ENCODE peak calls at places on chromosomes 16 and 17, in seven cellular contexts. W, X, P, D, E, R and F are unnamed samples.
A peak's percentile ranks its signal among the peaks of the same experiment; 100 is the strongest.

GRCh38 chr16:68257906-68258800 is 6.2 kb upstream of the SLC7A6 start:
- DNase-seq in D (peak; percentile 72), E (no peak), P (no peak), W (no peak), X (no peak), R (peak; percentile 66), F (peak; percentile 78)

GRCh38 chr17:40598928-40599627 is 33.8 kb upstream of the CCR7 start:
- DNase-seq in D (no peak), E (peak; percentile 46), W (no peak), R (peak; percentile 41), P (no peak), X (peak; percentile 76), F (no peak)

GRCh38 chr17:51721711-51722110 is 436.8 kb downstream of the CA10 start:
- DNase-seq in X (no peak), D (no peak), E (no peak), W (no peak), P (no peak), R (no peak), F (no peak)

GRCh38 chr17:37648555-37648954 is 5.3 kb upstream of the DDX52 start:
- DNase-seq in X (no peak), E (peak; percentile 37), D (no peak), W (no peak), R (no peak), P (peak; percentile 38), F (no peak)

GRCh38 chr16:14042706-14043105 is 28.4 kb upstream of the MRTFB start:
- DNase-seq in W (no peak), P (no peak), R (no peak), X (no peak), D (no peak), E (no peak), F (no peak)

GRCh38 chr16:19938536-19938935 is 53.9 kb upstream of the GPRC5B start:
- DNase-seq in X (no peak), R (no peak), P (no peak), E (no peak), D (no peak), W (no peak), F (no peak)

GRCh38 chr17:49515196-49515770 is 20.2 kb downstream of the NGFR start:
- DNase-seq in W (no peak), R (peak; percentile 74), E (peak; percentile 97), P (peak; percentile 96), D (no peak), X (no peak), F (peak; percentile 86)

GRCh38 chr16:56075732-56076131 is 115.6 kb upstream of the GNAO1 start:
- DNase-seq in E (no peak), X (no peak), P (no peak), R (no peak), W (no peak), D (no peak), F (no peak)

GRCh38 chr17:915416-916201 is 64.0 kb downstream of the NXN start:
- DNase-seq in D (no peak), E (no peak), P (no peak), R (no peak), W (peak; percentile 65), X (no peak), F (no peak)

GRCh38 chr17:78717431-78717980 is 64.6 kb downstream of the CYTH1 start:
- DNase-seq in E (peak; percentile 42), X (peak; percentile 52), R (peak; percentile 25), W (peak; percentile 88), P (peak; percentile 62), D (no peak), F (peak; percentile 67)

GRCh38 chr17:40610359-40610758 is 37.3 kb downstream of the SMARCE1 start:
- DNase-seq in D (no peak), X (no peak), W (no peak), P (no peak), R (no peak), E (no peak), F (no peak)

GRCh38 chr17:9677411-9677810 is 32.1 kb downstream of the USP43 start:
- DNase-seq in X (no peak), P (no peak), E (no peak), D (no peak), R (no peak), W (no peak), F (no peak)

GRCh38 chr17:82399601-82400101 is 18.5 kb upstream of the HEXD start:
- DNase-seq in R (no peak), E (no peak), P (no peak), X (no peak), D (no peak), W (peak; percentile 72), F (no peak)

GRCh38 chr16:19389246-19389645 is 28.4 kb upstream of the TMC5 start:
- DNase-seq in P (no peak), W (peak; percentile 86), X (peak; percentile 60), R (peak; percentile 84), D (no peak), E (no peak), F (peak; percentile 82)

GRCh38 chr16:4391635-4392381 is 20.2 kb downstream of the VASN start:
- DNase-seq in E (no peak), W (peak; percentile 44), D (no peak), P (peak; percentile 23), X (no peak), R (no peak), F (no peak)

GRCh38 chr16:81582655-81583441 is 138.2 kb downstream of the CMIP start:
- DNase-seq in W (no peak), R (no peak), E (peak; percentile 41), X (no peak), P (no peak), D (no peak), F (no peak)

GRCh38 chr17:229945-230235 is 48.4 kb upstream of the DOC2B start:
- DNase-seq in W (no peak), X (no peak), D (no peak), E (no peak), P (no peak), R (peak; percentile 1), F (no peak)